ENCODE peak calls at places on chromosomes 1 and 21, in four cellular contexts. T, Z, J and P are unnamed samples.

GRCh38 chr1:222167111-222167510 is 380.8 kb downstream of the HHIPL2 start:
- ATAC-seq in T (peak), Z (no peak), J (peak), P (peak)

GRCh38 chr21:38818336-38818723 is 12.6 kb downstream of the ETS2 start:
- ATAC-seq in T (no peak), Z (no peak), J (no peak), P (no peak)

GRCh38 chr1:78676347-78676982 is 26.8 kb downstream of the IFI44 start:
- ATAC-seq in T (no peak), Z (peak), J (no peak), P (no peak)

GRCh38 chr1:8512504-8512903 is 194.6 kb downstream of the SLC45A1 start:
- ATAC-seq in T (peak), Z (no peak), J (no peak), P (no peak)

GRCh38 chr1:86069757-86070145 is 86.8 kb downstream of the COL24A1 start:
- ATAC-seq in T (no peak), Z (no peak), J (no peak), P (no peak)

GRCh38 chr1:9443913-9444445 is 95.3 kb upstream of the SLC25A33 start:
- ATAC-seq in T (no peak), Z (no peak), J (no peak), P (no peak)

GRCh38 chr1:42298520-42298919 is 36.5 kb downstream of the FOXJ3 start:
- ATAC-seq in T (no peak), Z (no peak), J (no peak), P (no peak)

GRCh38 chr1:5287178-5288155 is 633.1 kb downstream of the AJAP1 start:
- ATAC-seq in T (no peak), Z (no peak), J (no peak), P (no peak)

GRCh38 chr1:8082945-8083344 is 56.8 kb upstream of the ERRFI1 start:
- ATAC-seq in T (no peak), Z (no peak), J (no peak), P (no peak)

GRCh38 chr1:233490488-233490887 is 123.4 kb upstream of the KCNK1 start:
- ATAC-seq in T (no peak), Z (no peak), J (no peak), P (peak)

GRCh38 chr1:167542109-167543032 is 11.2 kb downstream of the CREG1 start:
- ATAC-seq in T (peak), Z (no peak), J (peak), P (no peak)

GRCh38 chr1:8510041-8510823 is 192.3 kb downstream of the SLC45A1 start:
- ATAC-seq in T (peak), Z (no peak), J (peak), P (peak)